ENCODE peak calls at places on chromosomes 11 and 22, in four cellular contexts. B, I, G and N are unnamed samples.

GRCh38 chr11:27456140-27456801 is 16.3 kb downstream of the LGR4 start:
- DNase-seq in B (no peak), I (no peak), G (no peak), N (no peak)

GRCh38 chr11:130215531-130216220 is 56.1 kb downstream of the ST14 start:
- DNase-seq in B (peak), I (peak), G (no peak), N (no peak)

GRCh38 chr11:69496202-69496557 is 14.7 kb downstream of the LINC01488 start:
- DNase-seq in B (no peak), I (no peak), G (no peak), N (no peak)

GRCh38 chr11:79243412-79244174 is 197.2 kb downstream of the TENM4 start:
- DNase-seq in B (no peak), I (no peak), G (no peak), N (no peak)

GRCh38 chr11:89626366-89626765 is 83.7 kb upstream of the TRIM77 start:
- DNase-seq in B (no peak), I (no peak), G (no peak), N (no peak)

GRCh38 chr11:77197626-77198320 is 69.7 kb downstream of the MYO7A start:
- DNase-seq in B (no peak), I (no peak), G (no peak), N (no peak)

GRCh38 chr22:47681766-47682165 is 919.3 kb downstream of the TBC1D22A start:
- DNase-seq in B (peak), I (no peak), G (no peak), N (no peak)

GRCh38 chr11:94853836-94854235 is 85.7 kb downstream of the AMOTL1 start:
- DNase-seq in B (no peak), I (no peak), G (no peak), N (no peak)

GRCh38 chr22:35450824-35451541 is 51.0 kb downstream of the MCM5 start:
- DNase-seq in B (no peak), I (no peak), G (no peak), N (no peak)

GRCh38 chr11:59865031-59865430 is 1.3 kb downstream of the TCN1 start:
- DNase-seq in B (no peak), I (no peak), G (no peak), N (no peak)

GRCh38 chr11:44031549-44031948 is 16.2 kb upstream of the ACCSL start:
- DNase-seq in B (peak), I (no peak), G (no peak), N (no peak)

GRCh38 chr11:76282786-76283185 is 76.5 kb upstream of the WNT11 start:
- DNase-seq in B (no peak), I (no peak), G (no peak), N (no peak)

GRCh38 chr11:128282053-128282452 is 305.3 kb downstream of the ETS1 start:
- DNase-seq in B (no peak), I (no peak), G (no peak), N (no peak)

GRCh38 chr11:97092823-97093222 is 703.0 kb downstream of the JRKL start:
- DNase-seq in B (no peak), I (no peak), G (no peak), N (no peak)

GRCh38 chr11:75184757-75185156 is 33.9 kb downstream of the SLCO2B1 start:
- DNase-seq in B (no peak), I (no peak), G (no peak), N (no peak)

GRCh38 chr22:38074181-38075104 is 9.5 kb downstream of the SLC16A8 start:
- DNase-seq in B (no peak), I (peak), G (no peak), N (no peak)

GRCh38 chr22:29702025-29702930 is 17.5 kb upstream of the CABP7 start:
- DNase-seq in B (no peak), I (no peak), G (peak), N (no peak)

GRCh38 chr11:94550513-94550912 is 6.8 kb downstream of the FUT4 start:
- DNase-seq in B (no peak), I (no peak), G (no peak), N (peak)

GRCh38 chr11:114163830-114164401 is 104.4 kb downstream of the ZBTB16 start:
- DNase-seq in B (no peak), I (no peak), G (no peak), N (no peak)

GRCh38 chr11:45209904-45210699 is 63.7 kb downstream of the PRDM11 start:
- DNase-seq in B (no peak), I (peak), G (peak), N (peak)

GRCh38 chr11:125561924-125562323 is 7.4 kb upstream of the EI24 start:
- DNase-seq in B (no peak), I (no peak), G (no peak), N (no peak)

DNA sequence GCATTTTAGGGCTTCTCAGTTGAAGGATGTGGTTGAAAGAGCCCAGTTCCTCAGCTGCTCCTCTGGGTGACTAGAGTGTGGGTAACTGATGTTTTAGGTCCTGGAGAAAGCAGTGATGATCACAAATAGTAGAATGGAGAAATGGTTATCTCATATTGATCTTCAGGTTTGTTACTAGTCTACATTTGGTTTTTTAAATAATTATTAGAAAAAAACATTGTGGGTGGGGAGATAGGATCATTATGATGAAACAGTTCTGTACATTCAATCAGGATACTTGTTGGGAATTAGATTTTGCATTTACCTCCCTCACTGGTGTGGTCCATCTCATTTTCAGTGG is 24.9 kb downstream of the SREBF2 start:
- DNase-seq in B (no peak), I (no peak), G (no peak), N (no peak)
- TF ChIP-seq CTCF in B (no peak), I (no peak), G (no peak), N (no peak)

DNA sequence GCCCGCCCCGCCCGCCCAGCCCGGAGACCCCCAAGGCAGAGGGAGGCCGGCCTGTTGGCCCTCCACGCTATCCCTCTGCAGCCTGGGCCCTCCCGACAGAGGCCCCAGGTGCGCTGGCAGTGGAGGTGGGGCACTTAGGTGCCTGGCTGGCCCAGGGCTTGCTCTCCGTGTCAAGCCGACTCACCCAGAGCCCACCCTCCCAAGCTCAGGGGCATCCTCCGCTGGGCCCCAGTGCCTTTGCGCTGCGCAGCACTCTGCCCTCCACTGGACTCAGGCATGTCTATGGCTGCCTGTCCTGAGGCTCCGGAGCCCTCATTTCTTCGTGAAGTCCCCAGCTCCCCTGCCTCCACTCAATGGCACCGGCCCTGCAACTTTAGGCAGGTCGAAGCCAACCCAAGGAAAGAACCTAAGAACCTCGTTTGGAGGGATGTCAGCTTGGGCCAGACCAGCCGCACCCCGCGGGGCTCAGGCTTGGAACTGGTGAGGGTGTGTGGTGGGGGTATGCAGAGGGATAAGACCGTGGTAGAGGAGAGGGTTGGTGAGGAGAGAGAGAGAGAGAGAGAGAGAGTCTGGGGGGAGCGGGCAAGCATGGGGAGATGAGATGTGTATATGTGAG is 6.1 kb downstream of the SMIM45 start:
- DNase-seq in B (no peak), I (no peak), G (no peak), N (no peak)
- TF ChIP-seq CTCF in B (no peak), I (peak), G (peak), N (no peak)

GRCh38 chr11:643366-643765 is 6.3 kb downstream of the DRD4 start:
- DNase-seq in B (no peak), I (no peak), G (no peak), N (no peak)

GRCh38 chr11:641806-642370 is 4.8 kb downstream of the DRD4 start:
- DNase-seq in B (no peak), I (no peak), G (no peak), N (no peak)

GRCh38 chr11:646214-646613 is 9.1 kb downstream of the DRD4 start:
- DNase-seq in B (peak), I (no peak), G (no peak), N (peak)

GRCh38 chr11:643849-644738 is 7.0 kb downstream of the DRD4 start:
- DNase-seq in B (peak), I (no peak), G (no peak), N (no peak)

DNA sequence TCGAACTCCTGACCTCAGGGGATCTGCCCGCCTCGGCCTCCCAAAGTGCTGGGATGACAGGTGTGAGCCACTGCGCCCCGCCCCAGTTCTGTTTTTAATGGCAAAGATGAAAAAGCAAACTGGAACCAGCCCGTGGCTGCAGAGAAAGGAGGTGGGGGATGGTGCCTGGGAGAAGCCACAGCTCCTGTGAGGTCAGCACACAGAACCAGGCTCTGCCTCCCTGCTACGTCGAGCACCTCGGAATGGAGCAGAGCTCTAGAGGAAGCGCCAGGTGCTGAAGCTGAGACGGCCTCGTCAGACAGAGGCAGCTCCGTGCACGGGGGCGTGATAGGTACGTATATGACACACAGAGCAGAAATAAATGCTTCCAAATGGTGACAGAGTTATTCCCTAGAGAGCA is 8.5 kb downstream of the DRD4 start:
- DNase-seq in B (no peak), I (no peak), G (no peak), N (no peak)
- TF ChIP-seq CTCF in B (no peak), I (no peak), G (no peak), N (no peak)

GRCh38 chr22:50267591-50268390 is 2.4 kb downstream of the MAPK11 start:
- DNase-seq in B (no peak), I (peak), G (peak), N (peak)
- TF ChIP-seq CTCF in B (no peak), I (no peak), G (no peak), N (peak)